ENCODE peak calls at places on chromosome 20, in four cellular contexts. W is K562, E is GM12878, U is HepG2. J is an unnamed sample. For H4K20me1, the result is how much of the 10 kb centered on the place peaks cover.

GRCh38 chr20:62668441-62669027 is 26.2 kb downstream of the SLCO4A1 start:
- DNase-seq in W (peak), E (no peak), U (peak), J (peak)

GRCh38 chr20:7379621-7380220 is 560.5 kb downstream of the HAO1 start:
- DNase-seq in W (no peak), E (no peak), U (no peak), J (no peak)

GRCh38 chr20:13788167-13788834 is 3.5 kb downstream of the NDUFAF5 start:
- DNase-seq in W (peak), E (peak), U (peak), J (no peak)

GRCh38 chr20:1171461-1172093 is 13.2 kb downstream of the TMEM74B start:
- DNase-seq in W (peak), E (no peak), U (peak), J (peak)

GRCh38 chr20:50464026-50464724 is 46.0 kb upstream of the PTPN1 start:
- DNase-seq in W (peak), E (no peak), U (peak), J (peak)

GRCh38 chr20:3042621-3043020 is 801 bp upstream of the GNRH2 start:
- DNase-seq in W (no peak), E (no peak), U (no peak), J (no peak)

GRCh38 chr20:13119583-13119982 is 101.5 kb upstream of the ISM1 start:
- DNase-seq in W (peak), E (no peak), U (peak), J (no peak)

GRCh38 chr20:5767493-5768098 is 17.4 kb downstream of the SHLD1 start:
- DNase-seq in W (no peak), E (no peak), U (no peak), J (no peak)

GRCh38 chr20:1855113-1855512 is 40.1 kb upstream of the SIRPA start:
- DNase-seq in W (no peak), E (no peak), U (peak), J (no peak)

GRCh38 chr20:2023151-2023550 is 29.3 kb upstream of the PDYN start:
- DNase-seq in W (peak), E (no peak), U (no peak), J (no peak)

GRCh38 chr20:54140927-54141566 is 32.7 kb downstream of the CYP24A1 start:
- DNase-seq in W (no peak), E (no peak), U (peak), J (no peak)

GRCh38 chr20:17818187-17818586 is 118.4 kb downstream of the BANF2 start:
- DNase-seq in W (no peak), E (no peak), U (no peak), J (no peak)

GRCh38 chr20:23344336-23344735 is 6.3 kb upstream of the NXT1 start:
- DNase-seq in W (no peak), E (no peak), U (peak), J (no peak)
- H4K20me1 ChIP-seq in W (under half), E (under half), U (under half), J (under half)

GRCh38 chr20:10635476-10636208 is 38.2 kb downstream of the JAG1 start:
- DNase-seq in W (no peak), E (no peak), U (no peak), J (no peak)

GRCh38 chr20:10639051-10639761 is 34.6 kb downstream of the JAG1 start:
- DNase-seq in W (no peak), E (no peak), U (no peak), J (no peak)

GRCh38 chr20:10636326-10636818 is 37.4 kb downstream of the JAG1 start:
- DNase-seq in W (no peak), E (no peak), U (peak), J (no peak)

GRCh38 chr20:10637062-10637559 is 36.7 kb downstream of the JAG1 start:
- DNase-seq in W (no peak), E (no peak), U (no peak), J (no peak)

DNA sequence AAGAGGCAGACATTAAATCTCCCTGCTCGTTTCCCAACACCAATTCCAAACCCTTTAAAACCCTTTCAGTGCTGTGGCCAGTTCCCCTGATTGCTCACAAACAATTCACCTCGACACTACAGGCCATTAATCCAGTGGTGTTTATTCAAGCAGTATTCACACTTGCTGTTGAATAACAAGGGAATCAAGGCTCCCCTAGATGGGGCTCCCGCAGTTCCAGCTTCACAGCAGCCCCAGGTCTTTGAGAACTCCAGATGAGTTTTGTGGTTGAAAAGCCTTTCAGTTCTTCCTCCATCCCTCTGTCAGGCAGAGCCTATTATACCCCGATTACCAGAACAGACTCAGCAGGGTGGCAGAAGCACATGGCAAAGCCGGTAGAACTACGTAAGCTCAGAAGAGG is 36.2 kb downstream of the JAG1 start:
- DNase-seq in W (no peak), E (no peak), U (no peak), J (peak)
- TF ChIP-seq CREB1 in W (no peak), E (no peak), U (no peak), J (no peak)

DNA sequence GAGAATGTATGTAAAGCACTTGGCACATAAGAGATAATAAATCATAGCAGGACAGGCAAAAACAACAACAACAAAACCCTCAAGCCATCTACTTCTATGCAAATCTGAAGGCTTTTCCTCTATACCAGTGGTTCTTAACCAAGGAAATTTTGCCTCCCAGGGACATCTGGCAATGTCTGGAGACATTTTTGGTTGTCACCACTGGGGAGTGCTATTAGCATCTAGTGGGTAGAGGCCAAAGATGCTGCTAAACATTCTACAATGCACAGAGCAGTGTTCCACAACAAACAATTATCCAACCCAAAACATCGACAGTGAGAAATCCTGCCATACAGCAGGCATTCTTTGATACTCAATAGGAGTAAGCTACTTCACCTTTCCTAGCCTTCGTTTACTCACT is 28.2 kb downstream of the NDRG3 start:
- DNase-seq in W (no peak), E (no peak), U (peak), J (no peak)
- TF ChIP-seq HDAC6 in W (no peak), E (no peak), U (no peak), J (no peak)

GRCh38 chr20:41158082-41158625 is 20.8 kb downstream of the PLCG1 start:
- DNase-seq in W (no peak), E (no peak), U (no peak), J (no peak)

GRCh38 chr20:41159547-41159946 is 22.2 kb downstream of the PLCG1 start:
- DNase-seq in W (peak), E (no peak), U (no peak), J (no peak)

GRCh38 chr20:41161886-41162285 is 24.5 kb downstream of the PLCG1 start:
- DNase-seq in W (no peak), E (no peak), U (no peak), J (no peak)

GRCh38 chr20:41162396-41162795 is 25.1 kb downstream of the PLCG1 start:
- DNase-seq in W (no peak), E (no peak), U (no peak), J (no peak)

DNA sequence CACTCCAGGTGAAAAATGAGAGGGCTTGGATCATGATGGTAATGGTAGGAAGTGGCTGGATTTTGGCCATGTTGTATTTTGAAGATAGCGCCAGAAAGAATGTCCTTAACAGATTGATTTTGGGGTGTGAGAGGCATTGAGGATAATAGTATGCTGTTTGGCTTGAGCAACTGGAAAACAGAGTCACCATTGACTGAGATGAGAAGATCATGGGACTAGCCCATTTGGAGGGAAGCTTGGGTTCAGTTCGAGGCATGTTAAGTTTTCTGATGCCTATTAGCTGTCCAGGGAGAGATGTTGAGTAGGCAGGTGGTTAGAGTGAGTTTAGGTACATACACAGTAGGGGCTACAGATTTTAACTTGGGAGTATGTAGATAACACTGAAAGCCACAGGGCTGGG is 23.3 kb downstream of the PLCG1 start:
- DNase-seq in W (no peak), E (no peak), U (no peak), J (no peak)
- H4K20me1 ChIP-seq in W (under half), E (under half), U (under half), J (under half)

DNA sequence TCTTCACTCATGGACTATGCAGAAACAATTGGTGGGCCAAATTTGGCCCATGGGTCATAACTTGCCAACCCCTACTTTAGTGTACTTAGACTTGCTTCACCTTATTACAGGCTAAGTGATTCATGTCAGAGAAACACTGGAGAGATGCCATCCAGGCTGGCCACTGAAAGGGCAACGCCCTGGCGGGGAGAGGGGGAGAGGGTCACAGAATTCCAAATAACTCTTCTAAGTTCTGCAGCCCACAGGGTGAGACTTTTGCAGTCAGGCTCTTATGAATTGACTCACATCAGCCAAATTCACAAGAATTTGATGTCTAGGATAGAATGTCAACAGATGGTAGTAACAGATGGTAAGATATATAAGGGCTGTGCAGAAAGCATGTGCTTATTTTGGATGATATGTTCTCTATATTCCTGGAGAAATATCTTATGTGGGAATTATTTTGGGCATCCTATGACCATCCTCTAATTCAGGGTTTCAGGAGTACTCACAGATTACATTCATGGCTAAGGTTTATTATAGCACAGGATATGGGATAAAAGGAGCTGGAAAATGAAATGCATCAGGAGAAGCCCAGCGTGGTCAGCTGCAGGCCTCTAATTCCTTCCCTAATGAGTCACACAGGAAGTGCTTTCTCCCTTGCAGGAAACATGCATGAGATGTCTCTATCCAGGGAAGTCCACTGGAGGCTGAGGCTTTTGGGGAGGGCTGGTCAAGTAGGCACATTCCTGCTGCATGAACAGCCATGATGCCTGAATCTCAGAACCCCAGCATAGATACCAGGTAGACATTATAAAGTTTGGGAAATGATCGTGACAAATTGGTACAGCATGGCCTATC is 58.7 kb upstream of the RIN2 start:
- DNase-seq in W (no peak), E (no peak), U (no peak), J (no peak)
- TF ChIP-seq CREB1 in W (no peak), E (no peak), U (no peak), J (no peak)

GRCh38 chr20:48339986-48340884 is 487.6 kb downstream of the PREX1 start:
- DNase-seq in W (no peak), E (no peak), U (no peak), J (no peak)
- TF ChIP-seq HDAC6 in W (no peak), E (no peak), U (no peak), J (no peak)

GRCh38 chr20:63739129-63740069 is at the start of gene SLC2A4RG:
- DNase-seq in W (peak), E (no peak), U (peak), J (peak)
- H4K20me1 ChIP-seq in W (under half), E (under half), U (under half), J (under half)

J was measured in H1.